ENCODE peak calls at places on chromosomes 12 and 14, in six cellular contexts. One of them, this sample, is unnamed.

GRCh38 chr14:63964063-63964462 is 111.3 kb downstream of the SYNE2 start:
- DNase-seq in choroid plexus epithelial cell: no peak
- DNase-seq in COLO829: no peak
- DNase-seq in neural crest cell: no peak
- DNase-seq in GM13976: no peak
- DNase-seq in ecto neural progenitor cell: no peak
- DNase-seq in this sample: no peak

GRCh38 chr12:127355061-127355820 is 911.7 kb upstream of the TMEM132C start:
- DNase-seq in COLO829: peak; percentile 17
- DNase-seq in ecto neural progenitor cell: no peak
- DNase-seq in GM13976: no peak
- DNase-seq in choroid plexus epithelial cell: peak; percentile 8
- DNase-seq in neural crest cell: no peak
- DNase-seq in this sample: no peak

GRCh38 chr14:23020143-23021128 is 10.5 kb upstream of the C14orf93 start:
- DNase-seq in COLO829: no peak
- DNase-seq in GM13976: no peak
- DNase-seq in choroid plexus epithelial cell: no peak
- DNase-seq in ecto neural progenitor cell: no peak
- DNase-seq in neural crest cell: no peak
- DNase-seq in this sample: no peak

GRCh38 chr12:11741434-11742092 is 92.1 kb downstream of the ETV6 start:
- DNase-seq in COLO829: no peak
- DNase-seq in GM13976: no peak
- DNase-seq in neural crest cell: no peak
- DNase-seq in ecto neural progenitor cell: no peak
- DNase-seq in choroid plexus epithelial cell: peak; percentile 41
- DNase-seq in this sample: no peak

GRCh38 chr12:81722004-81722403 is 37.1 kb downstream of the PPFIA2 start:
- DNase-seq in COLO829: no peak
- DNase-seq in choroid plexus epithelial cell: peak; percentile 13
- DNase-seq in GM13976: no peak
- DNase-seq in neural crest cell: no peak
- DNase-seq in ecto neural progenitor cell: no peak
- DNase-seq in this sample: no peak

GRCh38 chr12:4286228-4286627 is 12.7 kb downstream of the CCND2 start:
- DNase-seq in GM13976: no peak
- DNase-seq in ecto neural progenitor cell: peak; percentile 44
- DNase-seq in neural crest cell: no peak
- DNase-seq in choroid plexus epithelial cell: no peak
- DNase-seq in COLO829: no peak
- DNase-seq in this sample: no peak

GRCh38 chr12:6180300-6181051 is 19.7 kb upstream of the CD9 start:
- DNase-seq in choroid plexus epithelial cell: peak; percentile 77
- DNase-seq in neural crest cell: no peak
- DNase-seq in ecto neural progenitor cell: peak; percentile 63
- DNase-seq in COLO829: no peak
- DNase-seq in GM13976: no peak
- DNase-seq in this sample: peak; percentile 90

GRCh38 chr12:66516133-66516532 is 162.7 kb downstream of the GRIP1 start:
- DNase-seq in GM13976: no peak
- DNase-seq in COLO829: no peak
- DNase-seq in neural crest cell: no peak
- DNase-seq in choroid plexus epithelial cell: peak; percentile 32
- DNase-seq in ecto neural progenitor cell: no peak
- DNase-seq in this sample: peak; percentile 2

GRCh38 chr12:103773109-103773905 is 67.7 kb downstream of the NT5DC3 start:
- DNase-seq in ecto neural progenitor cell: no peak
- DNase-seq in choroid plexus epithelial cell: no peak
- DNase-seq in COLO829: no peak
- DNase-seq in GM13976: no peak
- DNase-seq in neural crest cell: no peak
- DNase-seq in this sample: no peak

GRCh38 chr14:68703093-68703492 is 89.8 kb downstream of the ZFP36L1 start:
- DNase-seq in choroid plexus epithelial cell: peak; percentile 63
- DNase-seq in ecto neural progenitor cell: no peak
- DNase-seq in COLO829: peak; percentile 46
- DNase-seq in neural crest cell: no peak
- DNase-seq in GM13976: no peak
- DNase-seq in this sample: peak; percentile 77

GRCh38 chr14:75259510-75259855 is 19.1 kb upstream of the FOS start:
- DNase-seq in neural crest cell: no peak
- DNase-seq in choroid plexus epithelial cell: peak; percentile 89
- DNase-seq in GM13976: no peak
- DNase-seq in COLO829: no peak
- DNase-seq in ecto neural progenitor cell: no peak
- DNase-seq in this sample: no peak

This sample was measured in mesenchymal stem cell.